ENCODE peak calls at places on chromosomes 7 and 10, in seven cellular contexts. X, V, C, U, Q, M and B are unnamed samples. For H3K4me1, the result is how much of the 10 kb centered on the place peaks cover.

GRCh38 chr10:110774069-110775021 is 97.4 kb upstream of the PDCD4 start:
- DNase-seq in Q (peak), M (no peak), C (no peak), X (no peak), V (no peak), U (no peak), B (no peak)

GRCh38 chr7:141366098-141366621 is 185.1 kb upstream of the AGK start:
- DNase-seq in U (no peak), C (no peak), Q (no peak), X (peak), M (no peak), V (no peak), B (no peak)

GRCh38 chr7:296546-296945 is 6.6 kb downstream of the FOXL3 start:
- DNase-seq in Q (no peak), X (no peak), U (no peak), V (no peak), M (no peak), C (no peak), B (no peak)

GRCh38 chr10:49028639-49029038 is 86.7 kb downstream of the VSTM4 start:
- DNase-seq in V (no peak), X (no peak), Q (no peak), M (no peak), U (no peak), C (no peak), B (no peak)

GRCh38 chr10:36446873-36447272 is 678.5 kb upstream of the ANKRD30A start:
- DNase-seq in U (peak), V (no peak), Q (no peak), X (no peak), M (peak), C (no peak), B (peak)

GRCh38 chr10:4167216-4167615 is 382.2 kb upstream of the KLF6 start:
- DNase-seq in C (no peak), M (no peak), U (no peak), Q (no peak), V (no peak), X (no peak), B (no peak)

GRCh38 chr10:97599272-97599619 is 9.7 kb downstream of the C10orf62 start:
- DNase-seq in X (no peak), V (no peak), U (no peak), Q (no peak), M (no peak), C (no peak), B (no peak)

GRCh38 chr7:23268746-23269145 is 22.2 kb downstream of the GPNMB start:
- DNase-seq in Q (peak), M (no peak), V (no peak), X (no peak), U (no peak), C (no peak), B (peak)

GRCh38 chr10:68562666-68563522 is 2.8 kb downstream of the TET1 start:
- DNase-seq in V (no peak), U (peak), M (no peak), Q (peak), X (peak), C (no peak), B (no peak)

GRCh38 chr10:110918633-110919348 is at the start of gene BBIP1:
- DNase-seq in M (no peak), X (peak), V (no peak), Q (peak), U (no peak), C (no peak), B (no peak)

GRCh38 chr7:31104361-31105255 is 52.5 kb downstream of the ADCYAP1R1 start:
- DNase-seq in V (no peak), U (no peak), Q (no peak), C (no peak), M (no peak), X (no peak), B (no peak)

GRCh38 chr10:3465406-3465891 is 292.9 kb upstream of the PITRM1 start:
- DNase-seq in V (no peak), Q (peak), U (no peak), C (no peak), X (no peak), M (no peak), B (no peak)

GRCh38 chr7:43609097-43609496 is 26.2 kb downstream of the STK17A start:
- DNase-seq in U (no peak), V (no peak), Q (no peak), M (no peak), X (no peak), C (no peak), B (no peak)
- H3K4me1 ChIP-seq in U (under half), V (half or more), Q (under half), M (under half), X (under half), C (under half), B (under half)

GRCh38 chr7:104894313-104894712 is 119.7 kb upstream of the KMT2E start:
- DNase-seq in V (no peak), Q (no peak), C (no peak), U (no peak), M (no peak), X (no peak), B (no peak)
- H3K4me1 ChIP-seq in V (under half), Q (under half), C (under half), U (under half), M (under half), X (under half), B (under half)

GRCh38 chr10:88150338-88150737 is 286.9 kb downstream of the PTEN start:
- DNase-seq in X (no peak), C (no peak), U (no peak), V (no peak), Q (peak), M (no peak), B (no peak)
- H3K4me1 ChIP-seq in X (under half), C (under half), U (under half), V (under half), Q (under half), M (under half), B (under half)

GRCh38 chr7:6420680-6421079 is 27.1 kb downstream of the DAGLB start:
- DNase-seq in U (no peak), V (no peak), Q (no peak), X (no peak), M (no peak), C (no peak), B (no peak)
- H3K4me1 ChIP-seq in U (under half), V (under half), Q (under half), X (under half), M (under half), C (under half), B (under half)

GRCh38 chr7:2638224-2638991 is 6.6 kb downstream of the TTYH3 start:
- DNase-seq in C (no peak), U (no peak), X (no peak), Q (peak), V (no peak), M (peak), B (peak)

GRCh38 chr7:2639151-2639993 is 7.6 kb downstream of the TTYH3 start:
- DNase-seq in V (no peak), C (no peak), U (no peak), X (no peak), Q (no peak), M (no peak), B (no peak)

GRCh38 chr7:2640858-2641257 is 9.1 kb downstream of the TTYH3 start:
- DNase-seq in U (no peak), V (no peak), Q (no peak), X (no peak), C (no peak), M (no peak), B (no peak)

GRCh38 chr7:2641406-2642393 is 9.9 kb downstream of the TTYH3 start:
- DNase-seq in V (no peak), C (peak), X (peak), Q (peak), U (peak), M (peak), B (peak)

GRCh38 chr7:2639994-2640830 is 8.4 kb downstream of the TTYH3 start:
- DNase-seq in M (no peak), U (no peak), C (no peak), Q (no peak), V (no peak), X (no peak), B (no peak)
- H3K4me1 ChIP-seq in M (half or more), U (under half), C (under half), Q (half or more), V (under half), X (under half), B (half or more)

GRCh38 chr7:42217053-42217452 is 20.0 kb downstream of the GLI3 start:
- DNase-seq in V (no peak), C (no peak), X (no peak), U (no peak), M (no peak), Q (no peak), B (no peak)

GRCh38 chr7:42213093-42213492 is 23.9 kb downstream of the GLI3 start:
- DNase-seq in M (no peak), C (no peak), U (no peak), Q (no peak), V (no peak), X (no peak), B (no peak)

GRCh38 chr7:42217548-42217947 is 19.5 kb downstream of the GLI3 start:
- DNase-seq in C (no peak), V (no peak), Q (no peak), M (no peak), X (no peak), U (no peak), B (no peak)

GRCh38 chr7:42212541-42213090 is 24.4 kb downstream of the GLI3 start:
- DNase-seq in U (no peak), M (no peak), X (peak), V (no peak), C (no peak), Q (no peak), B (no peak)

GRCh38 chr7:42214063-42214679 is 22.8 kb downstream of the GLI3 start:
- DNase-seq in U (no peak), C (no peak), M (no peak), V (no peak), X (no peak), Q (no peak), B (no peak)
- H3K4me1 ChIP-seq in U (under half), C (under half), M (under half), V (under half), X (under half), Q (under half), B (under half)